ENCODE peak calls at places on chromosomes 12 and 14, in six cellular contexts. One of them, this sample, is unnamed.

GRCh38 chr14:58737511-58737910 is 99.7 kb downstream of the DACT1 start:
- DNase-seq in DMS153: peak; percentile 47
- DNase-seq in AG08396: no peak
- DNase-seq in T follicular helper cell: no peak
- DNase-seq in activated CD4-positive, alpha-beta T cell treated with anti-CD3 and anti-CD28 coated beads for 48 hours: no peak
- DNase-seq in amygdala: no peak
- DNase-seq in this sample: no peak

GRCh38 chr14:22122227-22123187 is 448.9 kb upstream of the OR4E1 start:
- DNase-seq in amygdala: no peak
- DNase-seq in activated CD4-positive, alpha-beta T cell treated with anti-CD3 and anti-CD28 coated beads for 48 hours: no peak
- DNase-seq in DMS153: no peak
- DNase-seq in AG08396: no peak
- DNase-seq in T follicular helper cell: no peak
- DNase-seq in this sample: no peak

GRCh38 chr12:121467638-121468403 is 67.9 kb downstream of the RNF34 start:
- DNase-seq in DMS153: no peak
- DNase-seq in amygdala: no peak
- DNase-seq in activated CD4-positive, alpha-beta T cell treated with anti-CD3 and anti-CD28 coated beads for 48 hours: no peak
- DNase-seq in T follicular helper cell: peak; percentile 4
- DNase-seq in AG08396: peak; percentile 48
- DNase-seq in this sample: no peak

GRCh38 chr12:106582661-106583577 is at the start of gene RFX4:
- DNase-seq in T follicular helper cell: no peak
- DNase-seq in amygdala: peak; percentile 76
- DNase-seq in activated CD4-positive, alpha-beta T cell treated with anti-CD3 and anti-CD28 coated beads for 48 hours: no peak
- DNase-seq in DMS153: no peak
- DNase-seq in AG08396: peak; percentile 15
- DNase-seq in this sample: no peak

GRCh38 chr14:89022274-89022673 is 197.8 kb downstream of the TTC8 start:
- DNase-seq in AG08396: no peak
- DNase-seq in DMS153: no peak
- DNase-seq in T follicular helper cell: no peak
- DNase-seq in activated CD4-positive, alpha-beta T cell treated with anti-CD3 and anti-CD28 coated beads for 48 hours: no peak
- DNase-seq in amygdala: no peak
- DNase-seq in this sample: no peak

GRCh38 chr12:32309811-32310755 is 89.3 kb upstream of the FGD4 start:
- DNase-seq in DMS153: peak; percentile 14
- DNase-seq in activated CD4-positive, alpha-beta T cell treated with anti-CD3 and anti-CD28 coated beads for 48 hours: no peak
- DNase-seq in AG08396: no peak
- DNase-seq in amygdala: no peak
- DNase-seq in T follicular helper cell: no peak
- DNase-seq in this sample: no peak

GRCh38 chr14:68655961-68656360 is 136.9 kb downstream of the ZFP36L1 start:
- DNase-seq in activated CD4-positive, alpha-beta T cell treated with anti-CD3 and anti-CD28 coated beads for 48 hours: no peak
- DNase-seq in AG08396: no peak
- DNase-seq in amygdala: no peak
- DNase-seq in DMS153: no peak
- DNase-seq in T follicular helper cell: no peak
- DNase-seq in this sample: no peak

GRCh38 chr12:102955926-102956737 is 1.3 kb upstream of the ASCL1 start:
- DNase-seq in DMS153: no peak
- DNase-seq in activated CD4-positive, alpha-beta T cell treated with anti-CD3 and anti-CD28 coated beads for 48 hours: no peak
- DNase-seq in T follicular helper cell: no peak
- DNase-seq in amygdala: peak; percentile 66
- DNase-seq in AG08396: no peak
- DNase-seq in this sample: peak; percentile 41

GRCh38 chr14:90383731-90384542 is 12.9 kb upstream of the CALM1 start:
- DNase-seq in T follicular helper cell: peak; percentile 37
- DNase-seq in AG08396: peak; percentile 22
- DNase-seq in DMS153: peak; percentile 37
- DNase-seq in amygdala: peak; percentile 68
- DNase-seq in activated CD4-positive, alpha-beta T cell treated with anti-CD3 and anti-CD28 coated beads for 48 hours: peak; percentile 64
- DNase-seq in this sample: no peak

GRCh38 chr14:24058951-24059475 is 7.2 kb downstream of the CARMIL3 start:
- DNase-seq in amygdala: no peak
- DNase-seq in DMS153: no peak
- DNase-seq in AG08396: no peak
- DNase-seq in activated CD4-positive, alpha-beta T cell treated with anti-CD3 and anti-CD28 coated beads for 48 hours: no peak
- DNase-seq in T follicular helper cell: no peak
- DNase-seq in this sample: no peak

GRCh38 chr12:29726321-29726692 is 57.4 kb downstream of the TMTC1 start:
- DNase-seq in activated CD4-positive, alpha-beta T cell treated with anti-CD3 and anti-CD28 coated beads for 48 hours: no peak
- DNase-seq in AG08396: no peak
- DNase-seq in T follicular helper cell: no peak
- DNase-seq in amygdala: no peak
- DNase-seq in DMS153: peak; percentile 39
- DNase-seq in this sample: no peak

GRCh38 chr14:51424569-51425251 is 184.7 kb downstream of the TMX1 start:
- DNase-seq in T follicular helper cell: no peak
- DNase-seq in activated CD4-positive, alpha-beta T cell treated with anti-CD3 and anti-CD28 coated beads for 48 hours: no peak
- DNase-seq in amygdala: no peak
- DNase-seq in DMS153: no peak
- DNase-seq in AG08396: peak; percentile 44
- DNase-seq in this sample: no peak

GRCh38 chr12:110107369-110108281 is 16.5 kb upstream of the IFT81 start:
- DNase-seq in amygdala: no peak
- DNase-seq in AG08396: peak; percentile 63
- DNase-seq in activated CD4-positive, alpha-beta T cell treated with anti-CD3 and anti-CD28 coated beads for 48 hours: no peak
- DNase-seq in T follicular helper cell: no peak
- DNase-seq in DMS153: no peak
- DNase-seq in this sample: no peak

GRCh38 chr12:45727994-45728624 is 1.4 kb upstream of the ARID2 start:
- DNase-seq in AG08396: no peak
- DNase-seq in DMS153: no peak
- DNase-seq in T follicular helper cell: no peak
- DNase-seq in amygdala: no peak
- DNase-seq in activated CD4-positive, alpha-beta T cell treated with anti-CD3 and anti-CD28 coated beads for 48 hours: no peak
- DNase-seq in this sample: no peak

GRCh38 chr14:61646366-61647101 is 48.8 kb upstream of the HIF1A start:
- DNase-seq in amygdala: no peak
- DNase-seq in activated CD4-positive, alpha-beta T cell treated with anti-CD3 and anti-CD28 coated beads for 48 hours: no peak
- DNase-seq in T follicular helper cell: no peak
- DNase-seq in AG08396: no peak
- DNase-seq in DMS153: no peak
- DNase-seq in this sample: no peak

GRCh38 chr14:90781344-90781761 is 34.9 kb downstream of the TTC7B start:
- DNase-seq in DMS153: no peak
- DNase-seq in activated CD4-positive, alpha-beta T cell treated with anti-CD3 and anti-CD28 coated beads for 48 hours: no peak
- DNase-seq in T follicular helper cell: no peak
- DNase-seq in AG08396: no peak
- DNase-seq in amygdala: no peak
- DNase-seq in this sample: no peak

GRCh38 chr12:14810953-14811483 is 3.0 kb downstream of the SMCO3 start:
- DNase-seq in amygdala: no peak
- DNase-seq in T follicular helper cell: no peak
- DNase-seq in AG08396: peak; percentile 30
- DNase-seq in activated CD4-positive, alpha-beta T cell treated with anti-CD3 and anti-CD28 coated beads for 48 hours: no peak
- DNase-seq in DMS153: no peak
- DNase-seq in this sample: no peak

GRCh38 chr12:12646483-12647072 is 34.9 kb downstream of the CREBL2 start:
- DNase-seq in DMS153: no peak
- DNase-seq in activated CD4-positive, alpha-beta T cell treated with anti-CD3 and anti-CD28 coated beads for 48 hours: no peak
- DNase-seq in amygdala: no peak
- DNase-seq in T follicular helper cell: no peak
- DNase-seq in AG08396: no peak
- DNase-seq in this sample: no peak

GRCh38 chr12:94867066-94867855 is 136.2 kb downstream of the NDUFA12 start:
- DNase-seq in DMS153: no peak
- DNase-seq in amygdala: no peak
- DNase-seq in T follicular helper cell: no peak
- DNase-seq in activated CD4-positive, alpha-beta T cell treated with anti-CD3 and anti-CD28 coated beads for 48 hours: no peak
- DNase-seq in AG08396: peak; percentile 21
- DNase-seq in this sample: no peak

GRCh38 chr12:77377116-77377515 is 311.7 kb upstream of the E2F7 start:
- DNase-seq in AG08396: no peak
- DNase-seq in amygdala: no peak
- DNase-seq in T follicular helper cell: no peak
- DNase-seq in DMS153: no peak
- DNase-seq in activated CD4-positive, alpha-beta T cell treated with anti-CD3 and anti-CD28 coated beads for 48 hours: no peak
- DNase-seq in this sample: no peak

GRCh38 chr12:127632431-127632830 is 634.5 kb upstream of the TMEM132C start:
- DNase-seq in AG08396: no peak
- DNase-seq in amygdala: no peak
- DNase-seq in activated CD4-positive, alpha-beta T cell treated with anti-CD3 and anti-CD28 coated beads for 48 hours: no peak
- DNase-seq in DMS153: no peak
- DNase-seq in T follicular helper cell: no peak
- DNase-seq in this sample: no peak

GRCh38 chr12:3622732-3623690 is 129.9 kb downstream of the CRACR2A start:
- DNase-seq in T follicular helper cell: no peak
- DNase-seq in DMS153: no peak
- DNase-seq in amygdala: no peak
- DNase-seq in activated CD4-positive, alpha-beta T cell treated with anti-CD3 and anti-CD28 coated beads for 48 hours: no peak
- DNase-seq in AG08396: no peak
- DNase-seq in this sample: no peak

GRCh38 chr14:80768646-80769045 is 172.9 kb downstream of the CEP128 start:
- DNase-seq in amygdala: no peak
- DNase-seq in DMS153: no peak
- DNase-seq in activated CD4-positive, alpha-beta T cell treated with anti-CD3 and anti-CD28 coated beads for 48 hours: no peak
- DNase-seq in T follicular helper cell: no peak
- DNase-seq in AG08396: no peak
- DNase-seq in this sample: no peak

GRCh38 chr12:32824596-32824995 is 68.9 kb upstream of the YARS2 start:
- DNase-seq in activated CD4-positive, alpha-beta T cell treated with anti-CD3 and anti-CD28 coated beads for 48 hours: no peak
- DNase-seq in amygdala: no peak
- DNase-seq in DMS153: no peak
- DNase-seq in T follicular helper cell: no peak
- DNase-seq in AG08396: no peak
- DNase-seq in this sample: no peak

GRCh38 chr12:128660532-128661215 is 163.1 kb downstream of the SLC15A4 start:
- DNase-seq in AG08396: no peak
- DNase-seq in T follicular helper cell: no peak
- DNase-seq in DMS153: no peak
- DNase-seq in amygdala: no peak
- DNase-seq in activated CD4-positive, alpha-beta T cell treated with anti-CD3 and anti-CD28 coated beads for 48 hours: no peak
- DNase-seq in this sample: no peak

GRCh38 chr12:122903704-122904034 is 7.7 kb upstream of the VPS37B start:
- DNase-seq in amygdala: no peak
- DNase-seq in DMS153: peak; percentile 31
- DNase-seq in AG08396: no peak
- DNase-seq in activated CD4-positive, alpha-beta T cell treated with anti-CD3 and anti-CD28 coated beads for 48 hours: no peak
- DNase-seq in T follicular helper cell: no peak
- DNase-seq in this sample: no peak

GRCh38 chr14:75335588-75335987 is 57.0 kb downstream of the FOS start:
- DNase-seq in AG08396: no peak
- DNase-seq in T follicular helper cell: no peak
- DNase-seq in DMS153: no peak
- DNase-seq in amygdala: peak; percentile 69
- DNase-seq in activated CD4-positive, alpha-beta T cell treated with anti-CD3 and anti-CD28 coated beads for 48 hours: no peak
- DNase-seq in this sample: peak; percentile 46

GRCh38 chr12:115160290-115161108 is 476.5 kb upstream of the TBX3 start:
- DNase-seq in AG08396: no peak
- DNase-seq in DMS153: peak; percentile 67
- DNase-seq in T follicular helper cell: no peak
- DNase-seq in amygdala: no peak
- DNase-seq in activated CD4-positive, alpha-beta T cell treated with anti-CD3 and anti-CD28 coated beads for 48 hours: no peak
- DNase-seq in this sample: no peak

GRCh38 chr12:27685274-27685673 is 11.0 kb upstream of the REP15 start:
- DNase-seq in DMS153: no peak
- DNase-seq in amygdala: no peak
- DNase-seq in AG08396: no peak
- DNase-seq in activated CD4-positive, alpha-beta T cell treated with anti-CD3 and anti-CD28 coated beads for 48 hours: no peak
- DNase-seq in T follicular helper cell: no peak
- DNase-seq in this sample: no peak

GRCh38 chr12:15837141-15837781 is 44.9 kb upstream of the STRAP start:
- DNase-seq in T follicular helper cell: no peak
- DNase-seq in activated CD4-positive, alpha-beta T cell treated with anti-CD3 and anti-CD28 coated beads for 48 hours: no peak
- DNase-seq in amygdala: no peak
- DNase-seq in DMS153: no peak
- DNase-seq in AG08396: peak; percentile 24
- DNase-seq in this sample: no peak

GRCh38 chr12:132476421-132476820 is 13.5 kb upstream of the FBRSL1 start:
- DNase-seq in DMS153: no peak
- DNase-seq in AG08396: no peak
- DNase-seq in amygdala: no peak
- DNase-seq in T follicular helper cell: no peak
- DNase-seq in activated CD4-positive, alpha-beta T cell treated with anti-CD3 and anti-CD28 coated beads for 48 hours: no peak
- DNase-seq in this sample: no peak

GRCh38 chr14:86543531-86543930 is 1013.6 kb downstream of the FLRT2 start:
- DNase-seq in DMS153: no peak
- DNase-seq in T follicular helper cell: no peak
- DNase-seq in AG08396: no peak
- DNase-seq in amygdala: no peak
- DNase-seq in activated CD4-positive, alpha-beta T cell treated with anti-CD3 and anti-CD28 coated beads for 48 hours: no peak
- DNase-seq in this sample: no peak

GRCh38 chr12:10171954-10172353 is at the start of gene OLR1:
- DNase-seq in amygdala: no peak
- DNase-seq in T follicular helper cell: no peak
- DNase-seq in DMS153: no peak
- DNase-seq in AG08396: no peak
- DNase-seq in activated CD4-positive, alpha-beta T cell treated with anti-CD3 and anti-CD28 coated beads for 48 hours: no peak
- DNase-seq in this sample: no peak

GRCh38 chr12:3821441-3821840 is 51.8 kb downstream of the PARP11 start:
- DNase-seq in DMS153: no peak
- DNase-seq in AG08396: no peak
- DNase-seq in amygdala: no peak
- DNase-seq in T follicular helper cell: no peak
- DNase-seq in activated CD4-positive, alpha-beta T cell treated with anti-CD3 and anti-CD28 coated beads for 48 hours: no peak
- DNase-seq in this sample: no peak

GRCh38 chr14:36067428-36068187 is 108.9 kb downstream of the PTCSC3 start:
- DNase-seq in T follicular helper cell: no peak
- DNase-seq in amygdala: no peak
- DNase-seq in AG08396: no peak
- DNase-seq in DMS153: peak; percentile 77
- DNase-seq in activated CD4-positive, alpha-beta T cell treated with anti-CD3 and anti-CD28 coated beads for 48 hours: no peak
- DNase-seq in this sample: no peak

GRCh38 chr12:68479832-68480291 is 130.8 kb upstream of the RAP1B start:
- DNase-seq in AG08396: no peak
- DNase-seq in amygdala: no peak
- DNase-seq in activated CD4-positive, alpha-beta T cell treated with anti-CD3 and anti-CD28 coated beads for 48 hours: no peak
- DNase-seq in T follicular helper cell: no peak
- DNase-seq in DMS153: no peak
- DNase-seq in this sample: no peak